ENCODE peak calls at places on chromosomes 13 and 19, in five cellular contexts. One of them, this sample, is unnamed.

GRCh38 chr13:66803759-66804456 is 426.2 kb downstream of the PCDH9 start:
- DNase-seq in tibial artery: no peak
- DNase-seq in activated T-helper 2 cell treated with anti-CD3 and anti-CD28 coated beads, Interferon-gamma antibody, Interleukin-2, Interleukin-4, amounts not matched to agents 10 μg/mL and 5 μg/mL and 100 μg/mL, durations not matched to agents 14 hours and 24 hours and 36 hours: no peak
- DNase-seq in stimulated activated CD8-positive, alpha-beta memory T cell treated with anti-CD3 and anti-CD28 coated beads, Interleukin-4, amount 100 ng/mL, for 4 hours: no peak
- DNase-seq in NCI-H2081 treated with DMSO at 0.1 percent for 48 hours: peak
- DNase-seq in this sample: peak

GRCh38 chr19:4376991-4377781 is 23.2 kb downstream of the SH3GL1 start:
- DNase-seq in tibial artery: no peak
- DNase-seq in activated T-helper 2 cell treated with anti-CD3 and anti-CD28 coated beads, Interferon-gamma antibody, Interleukin-2, Interleukin-4, amounts not matched to agents 10 μg/mL and 5 μg/mL and 100 μg/mL, durations not matched to agents 14 hours and 24 hours and 36 hours: no peak
- DNase-seq in stimulated activated CD8-positive, alpha-beta memory T cell treated with anti-CD3 and anti-CD28 coated beads, Interleukin-4, amount 100 ng/mL, for 4 hours: no peak
- DNase-seq in NCI-H2081 treated with DMSO at 0.1 percent for 48 hours: no peak
- DNase-seq in this sample: no peak

GRCh38 chr13:73918691-73919090 is 215.5 kb downstream of the KLF12 start:
- DNase-seq in tibial artery: no peak
- DNase-seq in activated T-helper 2 cell treated with anti-CD3 and anti-CD28 coated beads, Interferon-gamma antibody, Interleukin-2, Interleukin-4, amounts not matched to agents 10 μg/mL and 5 μg/mL and 100 μg/mL, durations not matched to agents 14 hours and 24 hours and 36 hours: no peak
- DNase-seq in stimulated activated CD8-positive, alpha-beta memory T cell treated with anti-CD3 and anti-CD28 coated beads, Interleukin-4, amount 100 ng/mL, for 4 hours: no peak
- DNase-seq in NCI-H2081 treated with DMSO at 0.1 percent for 48 hours: no peak
- DNase-seq in this sample: no peak

GRCh38 chr13:67493835-67494234 is 263.7 kb upstream of the PCDH9 start:
- DNase-seq in tibial artery: no peak
- DNase-seq in activated T-helper 2 cell treated with anti-CD3 and anti-CD28 coated beads, Interferon-gamma antibody, Interleukin-2, Interleukin-4, amounts not matched to agents 10 μg/mL and 5 μg/mL and 100 μg/mL, durations not matched to agents 14 hours and 24 hours and 36 hours: no peak
- DNase-seq in stimulated activated CD8-positive, alpha-beta memory T cell treated with anti-CD3 and anti-CD28 coated beads, Interleukin-4, amount 100 ng/mL, for 4 hours: no peak
- DNase-seq in NCI-H2081 treated with DMSO at 0.1 percent for 48 hours: no peak
- DNase-seq in this sample: no peak

GRCh38 chr13:46893820-46894533 is 2.9 kb downstream of the HTR2A start:
- DNase-seq in tibial artery: peak
- DNase-seq in activated T-helper 2 cell treated with anti-CD3 and anti-CD28 coated beads, Interferon-gamma antibody, Interleukin-2, Interleukin-4, amounts not matched to agents 10 μg/mL and 5 μg/mL and 100 μg/mL, durations not matched to agents 14 hours and 24 hours and 36 hours: peak
- DNase-seq in stimulated activated CD8-positive, alpha-beta memory T cell treated with anti-CD3 and anti-CD28 coated beads, Interleukin-4, amount 100 ng/mL, for 4 hours: peak
- DNase-seq in NCI-H2081 treated with DMSO at 0.1 percent for 48 hours: no peak
- DNase-seq in this sample: no peak

GRCh38 chr13:109870281-109871017 is 84.1 kb upstream of the IRS2 start:
- DNase-seq in tibial artery: no peak
- DNase-seq in activated T-helper 2 cell treated with anti-CD3 and anti-CD28 coated beads, Interferon-gamma antibody, Interleukin-2, Interleukin-4, amounts not matched to agents 10 μg/mL and 5 μg/mL and 100 μg/mL, durations not matched to agents 14 hours and 24 hours and 36 hours: no peak
- DNase-seq in stimulated activated CD8-positive, alpha-beta memory T cell treated with anti-CD3 and anti-CD28 coated beads, Interleukin-4, amount 100 ng/mL, for 4 hours: no peak
- DNase-seq in NCI-H2081 treated with DMSO at 0.1 percent for 48 hours: no peak
- DNase-seq in this sample: no peak

GRCh38 chr19:12840091-12841079 is 2.1 kb downstream of the MAST1 start:
- DNase-seq in tibial artery: no peak
- DNase-seq in activated T-helper 2 cell treated with anti-CD3 and anti-CD28 coated beads, Interferon-gamma antibody, Interleukin-2, Interleukin-4, amounts not matched to agents 10 μg/mL and 5 μg/mL and 100 μg/mL, durations not matched to agents 14 hours and 24 hours and 36 hours: peak
- DNase-seq in stimulated activated CD8-positive, alpha-beta memory T cell treated with anti-CD3 and anti-CD28 coated beads, Interleukin-4, amount 100 ng/mL, for 4 hours: no peak
- DNase-seq in NCI-H2081 treated with DMSO at 0.1 percent for 48 hours: no peak
- DNase-seq in this sample: peak

GRCh38 chr19:54137913-54138776 is 583 bp downstream of the CNOT3 start:
- DNase-seq in tibial artery: no peak
- DNase-seq in activated T-helper 2 cell treated with anti-CD3 and anti-CD28 coated beads, Interferon-gamma antibody, Interleukin-2, Interleukin-4, amounts not matched to agents 10 μg/mL and 5 μg/mL and 100 μg/mL, durations not matched to agents 14 hours and 24 hours and 36 hours: no peak
- DNase-seq in stimulated activated CD8-positive, alpha-beta memory T cell treated with anti-CD3 and anti-CD28 coated beads, Interleukin-4, amount 100 ng/mL, for 4 hours: no peak
- DNase-seq in NCI-H2081 treated with DMSO at 0.1 percent for 48 hours: no peak
- DNase-seq in this sample: no peak

GRCh38 chr19:41671481-41671880 is 16.6 kb downstream of the CEACAM7 start:
- DNase-seq in tibial artery: no peak
- DNase-seq in activated T-helper 2 cell treated with anti-CD3 and anti-CD28 coated beads, Interferon-gamma antibody, Interleukin-2, Interleukin-4, amounts not matched to agents 10 μg/mL and 5 μg/mL and 100 μg/mL, durations not matched to agents 14 hours and 24 hours and 36 hours: no peak
- DNase-seq in stimulated activated CD8-positive, alpha-beta memory T cell treated with anti-CD3 and anti-CD28 coated beads, Interleukin-4, amount 100 ng/mL, for 4 hours: no peak
- DNase-seq in NCI-H2081 treated with DMSO at 0.1 percent for 48 hours: no peak
- DNase-seq in this sample: no peak

GRCh38 chr13:78098249-78098648 is 179.6 kb upstream of the EDNRB start:
- DNase-seq in tibial artery: no peak
- DNase-seq in activated T-helper 2 cell treated with anti-CD3 and anti-CD28 coated beads, Interferon-gamma antibody, Interleukin-2, Interleukin-4, amounts not matched to agents 10 μg/mL and 5 μg/mL and 100 μg/mL, durations not matched to agents 14 hours and 24 hours and 36 hours: no peak
- DNase-seq in stimulated activated CD8-positive, alpha-beta memory T cell treated with anti-CD3 and anti-CD28 coated beads, Interleukin-4, amount 100 ng/mL, for 4 hours: no peak
- DNase-seq in NCI-H2081 treated with DMSO at 0.1 percent for 48 hours: no peak
- DNase-seq in this sample: no peak

GRCh38 chr19:53086949-53087348 is 16.3 kb downstream of the ZNF160 start:
- DNase-seq in tibial artery: no peak
- DNase-seq in activated T-helper 2 cell treated with anti-CD3 and anti-CD28 coated beads, Interferon-gamma antibody, Interleukin-2, Interleukin-4, amounts not matched to agents 10 μg/mL and 5 μg/mL and 100 μg/mL, durations not matched to agents 14 hours and 24 hours and 36 hours: no peak
- DNase-seq in stimulated activated CD8-positive, alpha-beta memory T cell treated with anti-CD3 and anti-CD28 coated beads, Interleukin-4, amount 100 ng/mL, for 4 hours: no peak
- DNase-seq in NCI-H2081 treated with DMSO at 0.1 percent for 48 hours: no peak
- DNase-seq in this sample: no peak

GRCh38 chr19:7611541-7612279 is 16.0 kb downstream of the CAMSAP3 start:
- DNase-seq in tibial artery: no peak
- DNase-seq in activated T-helper 2 cell treated with anti-CD3 and anti-CD28 coated beads, Interferon-gamma antibody, Interleukin-2, Interleukin-4, amounts not matched to agents 10 μg/mL and 5 μg/mL and 100 μg/mL, durations not matched to agents 14 hours and 24 hours and 36 hours: no peak
- DNase-seq in stimulated activated CD8-positive, alpha-beta memory T cell treated with anti-CD3 and anti-CD28 coated beads, Interleukin-4, amount 100 ng/mL, for 4 hours: no peak
- DNase-seq in NCI-H2081 treated with DMSO at 0.1 percent for 48 hours: no peak
- DNase-seq in this sample: no peak

GRCh38 chr19:14731200-14731599 is 41.4 kb downstream of the ZNF333 start:
- DNase-seq in tibial artery: no peak
- DNase-seq in activated T-helper 2 cell treated with anti-CD3 and anti-CD28 coated beads, Interferon-gamma antibody, Interleukin-2, Interleukin-4, amounts not matched to agents 10 μg/mL and 5 μg/mL and 100 μg/mL, durations not matched to agents 14 hours and 24 hours and 36 hours: no peak
- DNase-seq in stimulated activated CD8-positive, alpha-beta memory T cell treated with anti-CD3 and anti-CD28 coated beads, Interleukin-4, amount 100 ng/mL, for 4 hours: no peak
- DNase-seq in NCI-H2081 treated with DMSO at 0.1 percent for 48 hours: no peak
- DNase-seq in this sample: no peak

GRCh38 chr13:51785592-51786424 is 18.2 kb downstream of the DHRS12 start:
- DNase-seq in tibial artery: peak
- DNase-seq in activated T-helper 2 cell treated with anti-CD3 and anti-CD28 coated beads, Interferon-gamma antibody, Interleukin-2, Interleukin-4, amounts not matched to agents 10 μg/mL and 5 μg/mL and 100 μg/mL, durations not matched to agents 14 hours and 24 hours and 36 hours: no peak
- DNase-seq in stimulated activated CD8-positive, alpha-beta memory T cell treated with anti-CD3 and anti-CD28 coated beads, Interleukin-4, amount 100 ng/mL, for 4 hours: no peak
- DNase-seq in NCI-H2081 treated with DMSO at 0.1 percent for 48 hours: no peak
- DNase-seq in this sample: peak

GRCh38 chr19:17292301-17293074 is 10.7 kb downstream of the ABHD8 start:
- DNase-seq in tibial artery: peak
- DNase-seq in activated T-helper 2 cell treated with anti-CD3 and anti-CD28 coated beads, Interferon-gamma antibody, Interleukin-2, Interleukin-4, amounts not matched to agents 10 μg/mL and 5 μg/mL and 100 μg/mL, durations not matched to agents 14 hours and 24 hours and 36 hours: peak
- DNase-seq in stimulated activated CD8-positive, alpha-beta memory T cell treated with anti-CD3 and anti-CD28 coated beads, Interleukin-4, amount 100 ng/mL, for 4 hours: peak
- DNase-seq in NCI-H2081 treated with DMSO at 0.1 percent for 48 hours: no peak
- DNase-seq in this sample: no peak

GRCh38 chr19:46601318-46602224 is at the start of gene CALM3:
- DNase-seq in tibial artery: no peak
- DNase-seq in activated T-helper 2 cell treated with anti-CD3 and anti-CD28 coated beads, Interferon-gamma antibody, Interleukin-2, Interleukin-4, amounts not matched to agents 10 μg/mL and 5 μg/mL and 100 μg/mL, durations not matched to agents 14 hours and 24 hours and 36 hours: no peak
- DNase-seq in stimulated activated CD8-positive, alpha-beta memory T cell treated with anti-CD3 and anti-CD28 coated beads, Interleukin-4, amount 100 ng/mL, for 4 hours: no peak
- DNase-seq in NCI-H2081 treated with DMSO at 0.1 percent for 48 hours: no peak
- DNase-seq in this sample: no peak

GRCh38 chr19:11078893-11079292 is 10.4 kb upstream of the LDLR start:
- DNase-seq in tibial artery: no peak
- DNase-seq in activated T-helper 2 cell treated with anti-CD3 and anti-CD28 coated beads, Interferon-gamma antibody, Interleukin-2, Interleukin-4, amounts not matched to agents 10 μg/mL and 5 μg/mL and 100 μg/mL, durations not matched to agents 14 hours and 24 hours and 36 hours: no peak
- DNase-seq in stimulated activated CD8-positive, alpha-beta memory T cell treated with anti-CD3 and anti-CD28 coated beads, Interleukin-4, amount 100 ng/mL, for 4 hours: no peak
- DNase-seq in NCI-H2081 treated with DMSO at 0.1 percent for 48 hours: no peak
- DNase-seq in this sample: no peak

GRCh38 chr13:66312312-66313087 is 917.6 kb downstream of the PCDH9 start:
- DNase-seq in tibial artery: no peak
- DNase-seq in activated T-helper 2 cell treated with anti-CD3 and anti-CD28 coated beads, Interferon-gamma antibody, Interleukin-2, Interleukin-4, amounts not matched to agents 10 μg/mL and 5 μg/mL and 100 μg/mL, durations not matched to agents 14 hours and 24 hours and 36 hours: no peak
- DNase-seq in stimulated activated CD8-positive, alpha-beta memory T cell treated with anti-CD3 and anti-CD28 coated beads, Interleukin-4, amount 100 ng/mL, for 4 hours: no peak
- DNase-seq in NCI-H2081 treated with DMSO at 0.1 percent for 48 hours: peak
- DNase-seq in this sample: no peak

GRCh38 chr19:18046066-18046718 is 38.2 kb downstream of the ARRDC2 start:
- DNase-seq in tibial artery: no peak
- DNase-seq in activated T-helper 2 cell treated with anti-CD3 and anti-CD28 coated beads, Interferon-gamma antibody, Interleukin-2, Interleukin-4, amounts not matched to agents 10 μg/mL and 5 μg/mL and 100 μg/mL, durations not matched to agents 14 hours and 24 hours and 36 hours: no peak
- DNase-seq in stimulated activated CD8-positive, alpha-beta memory T cell treated with anti-CD3 and anti-CD28 coated beads, Interleukin-4, amount 100 ng/mL, for 4 hours: no peak
- DNase-seq in NCI-H2081 treated with DMSO at 0.1 percent for 48 hours: no peak
- DNase-seq in this sample: no peak

GRCh38 chr19:16334421-16334820 is 9.8 kb downstream of the KLF2 start:
- DNase-seq in tibial artery: no peak
- DNase-seq in activated T-helper 2 cell treated with anti-CD3 and anti-CD28 coated beads, Interferon-gamma antibody, Interleukin-2, Interleukin-4, amounts not matched to agents 10 μg/mL and 5 μg/mL and 100 μg/mL, durations not matched to agents 14 hours and 24 hours and 36 hours: no peak
- DNase-seq in stimulated activated CD8-positive, alpha-beta memory T cell treated with anti-CD3 and anti-CD28 coated beads, Interleukin-4, amount 100 ng/mL, for 4 hours: no peak
- DNase-seq in NCI-H2081 treated with DMSO at 0.1 percent for 48 hours: no peak
- DNase-seq in this sample: no peak

GRCh38 chr19:8515317-8515716 is 1.4 kb upstream of the ZNF414 start:
- DNase-seq in tibial artery: no peak
- DNase-seq in activated T-helper 2 cell treated with anti-CD3 and anti-CD28 coated beads, Interferon-gamma antibody, Interleukin-2, Interleukin-4, amounts not matched to agents 10 μg/mL and 5 μg/mL and 100 μg/mL, durations not matched to agents 14 hours and 24 hours and 36 hours: peak
- DNase-seq in stimulated activated CD8-positive, alpha-beta memory T cell treated with anti-CD3 and anti-CD28 coated beads, Interleukin-4, amount 100 ng/mL, for 4 hours: peak
- DNase-seq in NCI-H2081 treated with DMSO at 0.1 percent for 48 hours: no peak
- DNase-seq in this sample: no peak

GRCh38 chr19:15464394-15465385 is at the start of gene RASAL3:
- DNase-seq in tibial artery: no peak
- DNase-seq in activated T-helper 2 cell treated with anti-CD3 and anti-CD28 coated beads, Interferon-gamma antibody, Interleukin-2, Interleukin-4, amounts not matched to agents 10 μg/mL and 5 μg/mL and 100 μg/mL, durations not matched to agents 14 hours and 24 hours and 36 hours: peak
- DNase-seq in stimulated activated CD8-positive, alpha-beta memory T cell treated with anti-CD3 and anti-CD28 coated beads, Interleukin-4, amount 100 ng/mL, for 4 hours: peak
- DNase-seq in NCI-H2081 treated with DMSO at 0.1 percent for 48 hours: no peak
- DNase-seq in this sample: no peak

GRCh38 chr13:32031025-32031814 is at the start of gene FRY:
- DNase-seq in tibial artery: peak
- DNase-seq in activated T-helper 2 cell treated with anti-CD3 and anti-CD28 coated beads, Interferon-gamma antibody, Interleukin-2, Interleukin-4, amounts not matched to agents 10 μg/mL and 5 μg/mL and 100 μg/mL, durations not matched to agents 14 hours and 24 hours and 36 hours: peak
- DNase-seq in stimulated activated CD8-positive, alpha-beta memory T cell treated with anti-CD3 and anti-CD28 coated beads, Interleukin-4, amount 100 ng/mL, for 4 hours: peak
- DNase-seq in NCI-H2081 treated with DMSO at 0.1 percent for 48 hours: no peak
- DNase-seq in this sample: no peak

GRCh38 chr13:91242652-91243051 is 104.8 kb upstream of the MIR17HG start:
- DNase-seq in tibial artery: no peak
- DNase-seq in activated T-helper 2 cell treated with anti-CD3 and anti-CD28 coated beads, Interferon-gamma antibody, Interleukin-2, Interleukin-4, amounts not matched to agents 10 μg/mL and 5 μg/mL and 100 μg/mL, durations not matched to agents 14 hours and 24 hours and 36 hours: no peak
- DNase-seq in stimulated activated CD8-positive, alpha-beta memory T cell treated with anti-CD3 and anti-CD28 coated beads, Interleukin-4, amount 100 ng/mL, for 4 hours: no peak
- DNase-seq in NCI-H2081 treated with DMSO at 0.1 percent for 48 hours: no peak
- DNase-seq in this sample: no peak

GRCh38 chr19:12647490-12648071 is 19.0 kb downstream of the MAN2B1 start:
- DNase-seq in tibial artery: no peak
- DNase-seq in activated T-helper 2 cell treated with anti-CD3 and anti-CD28 coated beads, Interferon-gamma antibody, Interleukin-2, Interleukin-4, amounts not matched to agents 10 μg/mL and 5 μg/mL and 100 μg/mL, durations not matched to agents 14 hours and 24 hours and 36 hours: no peak
- DNase-seq in stimulated activated CD8-positive, alpha-beta memory T cell treated with anti-CD3 and anti-CD28 coated beads, Interleukin-4, amount 100 ng/mL, for 4 hours: no peak
- DNase-seq in NCI-H2081 treated with DMSO at 0.1 percent for 48 hours: no peak
- DNase-seq in this sample: no peak

GRCh38 chr13:51729853-51730553 is 74.0 kb downstream of the DHRS12 start:
- DNase-seq in tibial artery: peak
- DNase-seq in activated T-helper 2 cell treated with anti-CD3 and anti-CD28 coated beads, Interferon-gamma antibody, Interleukin-2, Interleukin-4, amounts not matched to agents 10 μg/mL and 5 μg/mL and 100 μg/mL, durations not matched to agents 14 hours and 24 hours and 36 hours: peak
- DNase-seq in stimulated activated CD8-positive, alpha-beta memory T cell treated with anti-CD3 and anti-CD28 coated beads, Interleukin-4, amount 100 ng/mL, for 4 hours: no peak
- DNase-seq in NCI-H2081 treated with DMSO at 0.1 percent for 48 hours: no peak
- DNase-seq in this sample: no peak

GRCh38 chr19:40982594-40983101 is 8.4 kb upstream of the CYP2B6 start:
- DNase-seq in tibial artery: no peak
- DNase-seq in activated T-helper 2 cell treated with anti-CD3 and anti-CD28 coated beads, Interferon-gamma antibody, Interleukin-2, Interleukin-4, amounts not matched to agents 10 μg/mL and 5 μg/mL and 100 μg/mL, durations not matched to agents 14 hours and 24 hours and 36 hours: no peak
- DNase-seq in stimulated activated CD8-positive, alpha-beta memory T cell treated with anti-CD3 and anti-CD28 coated beads, Interleukin-4, amount 100 ng/mL, for 4 hours: no peak
- DNase-seq in NCI-H2081 treated with DMSO at 0.1 percent for 48 hours: no peak
- DNase-seq in this sample: no peak

GRCh38 chr19:4972509-4973230 is 3.8 kb downstream of the KDM4B start:
- DNase-seq in tibial artery: no peak
- DNase-seq in activated T-helper 2 cell treated with anti-CD3 and anti-CD28 coated beads, Interferon-gamma antibody, Interleukin-2, Interleukin-4, amounts not matched to agents 10 μg/mL and 5 μg/mL and 100 μg/mL, durations not matched to agents 14 hours and 24 hours and 36 hours: no peak
- DNase-seq in stimulated activated CD8-positive, alpha-beta memory T cell treated with anti-CD3 and anti-CD28 coated beads, Interleukin-4, amount 100 ng/mL, for 4 hours: no peak
- DNase-seq in NCI-H2081 treated with DMSO at 0.1 percent for 48 hours: no peak
- DNase-seq in this sample: no peak